ENCODE peak calls at places on chromosomes 11 and 22, in five cellular contexts. Y is activated CD4-positive, alpha-beta T cell treated with anti-CD3 and anti-CD28 coated beads for 24 hours; V is renal cortical epithelial cell; P is hepatic stellate cell; Z is head of caudate nucleus. N is an unnamed sample.

GRCh38 chr11:108474664-108475485 is 7.5 kb upstream of the C11orf65 start:
- DNase-seq in P (no peak), Z (no peak), Y (no peak), V (peak), N (no peak)

GRCh38 chr11:68950268-68950667 is 30.5 kb downstream of the MRGPRD start:
- DNase-seq in P (peak), Z (no peak), Y (no peak), V (peak), N (peak)

GRCh38 chr22:38295339-38295738 is 21.9 kb downstream of the CSNK1E start:
- DNase-seq in Z (no peak), V (no peak), Y (no peak), P (no peak), N (no peak)

GRCh38 chr22:41030891-41031290 is 61.5 kb upstream of the EP300 start:
- DNase-seq in Z (no peak), V (peak), P (no peak), Y (no peak), N (no peak)

GRCh38 chr22:35568751-35569725 is 28.4 kb downstream of the RASD2 start:
- DNase-seq in V (peak), Z (no peak), P (no peak), Y (no peak), N (peak)

GRCh38 chr22:30605449-30606110 is 1.4 kb upstream of the TCN2 start:
- DNase-seq in P (peak), Z (peak), V (peak), Y (peak), N (peak)

GRCh38 chr22:33539202-33539901 is 380.9 kb downstream of the LARGE1 start:
- DNase-seq in P (no peak), Y (no peak), Z (no peak), V (peak), N (no peak)

GRCh38 chr11:7892059-7892699 is 38.9 kb downstream of the OR10A6 start:
- DNase-seq in Z (no peak), V (peak), P (peak), Y (no peak), N (peak)

GRCh38 chr11:111798279-111798678 is 32.1 kb upstream of the PPP2R1B start:
- DNase-seq in P (no peak), Y (no peak), V (no peak), Z (no peak), N (no peak)

GRCh38 chr11:59187587-59187986 is 15.7 kb downstream of the DTX4 start:
- DNase-seq in P (peak), Z (no peak), Y (no peak), V (no peak), N (no peak)

GRCh38 chr11:85595285-85595884 is 31.8 kb downstream of the DLG2 start:
- DNase-seq in Y (no peak), P (peak), Z (no peak), V (peak), N (peak)

GRCh38 chr22:27206747-27207133 is 549.4 kb downstream of the MIAT start:
- DNase-seq in P (no peak), Z (no peak), V (no peak), Y (no peak), N (no peak)

GRCh38 chr11:75565221-75565814 is 3.3 kb downstream of the SERPINH1 start:
- DNase-seq in P (peak), V (peak), Z (no peak), Y (no peak), N (peak)

GRCh38 chr22:49010901-49011300 is 816.8 kb downstream of the BRD1 start:
- DNase-seq in Z (peak), P (no peak), V (no peak), Y (no peak), N (no peak)

GRCh38 chr11:47786373-47786772 is 19.2 kb upstream of the FNBP4 start:
- DNase-seq in Z (no peak), P (no peak), Y (no peak), V (no peak), N (no peak)

GRCh38 chr11:5504403-5504891 is 5.3 kb downstream of the UBQLN3 start:
- DNase-seq in Y (no peak), P (no peak), V (peak), Z (no peak), N (no peak)

GRCh38 chr11:61616443-61616842 is 35.6 kb upstream of the SYT7 start:
- DNase-seq in V (no peak), Z (no peak), Y (no peak), P (peak), N (no peak)